ENCODE peak calls at places on chromosomes 13 and 19, in four cellular contexts. S is K562, X is A549, Y is HepG2. C is an unnamed sample.

GRCh38 chr13:76828316-76828741 is 57.9 kb downstream of the KCTD12 start:
- DNase-seq in S (no peak), X (no peak), Y (no peak), C (no peak)

GRCh38 chr13:80010286-80010831 is 330.6 kb downstream of the SPRY2 start:
- DNase-seq in S (no peak), X (no peak), Y (no peak), C (no peak)

GRCh38 chr19:3358392-3358918 is 7.9 kb upstream of the NFIC start:
- DNase-seq in S (peak), X (no peak), Y (no peak), C (no peak)

GRCh38 chr13:82438320-82438719 is 1444.0 kb downstream of the SLITRK1 start:
- DNase-seq in S (no peak), X (no peak), Y (no peak), C (no peak)

GRCh38 chr19:29259153-29259552 is 46.2 kb upstream of the UQCRFS1 start:
- DNase-seq in S (peak), X (no peak), Y (no peak), C (no peak)

GRCh38 chr19:29714371-29714952 is 599 bp downstream of the C19orf12 start:
- DNase-seq in S (peak), X (peak), Y (no peak), C (no peak)

GRCh38 chr19:51090471-51090870 is 7.8 kb upstream of the KLK14 start:
- DNase-seq in S (no peak), X (no peak), Y (no peak), C (no peak)

GRCh38 chr19:2315818-2316353 is 7.9 kb upstream of the LINGO3 start:
- DNase-seq in S (peak), X (no peak), Y (peak), C (peak)

GRCh38 chr19:5119297-5119998 is 150.5 kb downstream of the KDM4B start:
- DNase-seq in S (no peak), X (no peak), Y (no peak), C (no peak)

GRCh38 chr19:13151605-13152355 is 1.6 kb downstream of the IER2 start:
- DNase-seq in S (peak), X (peak), Y (peak), C (peak)

GRCh38 chr19:56167064-56167578 is 8.7 kb upstream of the GALP start:
- DNase-seq in S (peak), X (no peak), Y (no peak), C (no peak)

GRCh38 chr19:10189631-10190425 is 4.9 kb downstream of the DNMT1 start:
- DNase-seq in S (no peak), X (no peak), Y (no peak), C (no peak)

GRCh38 chr19:38090561-38090960 is 133.5 kb downstream of the DPF1 start:
- DNase-seq in S (no peak), X (no peak), Y (no peak), C (no peak)

GRCh38 chr13:21310220-21310619 is 133.8 kb downstream of the MRPL57 start:
- DNase-seq in S (no peak), X (no peak), Y (no peak), C (no peak)

GRCh38 chr13:46948338-46948737 is 51.5 kb upstream of the HTR2A start:
- DNase-seq in S (no peak), X (no peak), Y (no peak), C (no peak)

GRCh38 chr19:34475026-34475974 is 6.3 kb upstream of the WTIP start:
- DNase-seq in S (no peak), X (no peak), Y (no peak), C (no peak)

GRCh38 chr13:90447735-90448103 is 899.8 kb upstream of the MIR17HG start:
- DNase-seq in S (no peak), X (no peak), Y (no peak), C (no peak)

GRCh38 chr19:42207767-42208259 is 9.7 kb downstream of the DEDD2 start:
- DNase-seq in S (peak), X (peak), Y (no peak), C (no peak)

GRCh38 chr19:3879656-3880055 is 829 bp upstream of the ATCAY start:
- DNase-seq in S (no peak), X (no peak), Y (no peak), C (peak)

GRCh38 chr19:56507446-56508281 is at the start of gene ZNF471:
- DNase-seq in S (no peak), X (peak), Y (no peak), C (peak)

GRCh38 chr19:55667958-55668357 is 7.1 kb upstream of the EPN1 start:
- DNase-seq in S (no peak), X (no peak), Y (no peak), C (no peak)

GRCh38 chr13:32476892-32477291 is 49.0 kb upstream of the N4BP2L1 start:
- DNase-seq in S (no peak), X (no peak), Y (no peak), C (no peak)

GRCh38 chr19:51137812-51138425 is 4.2 kb upstream of the SIGLEC7 start:
- DNase-seq in S (no peak), X (no peak), Y (no peak), C (no peak)

GRCh38 chr19:52735734-52736133 is 890 bp upstream of the ZNF611 start:
- DNase-seq in S (no peak), X (no peak), Y (peak), C (peak)

GRCh38 chr19:13363954-13364353 is 142.3 kb downstream of the CACNA1A start:
- DNase-seq in S (no peak), X (no peak), Y (no peak), C (no peak)

GRCh38 chr13:87172166-87172825 is 498.9 kb upstream of the SLITRK5 start:
- DNase-seq in S (no peak), X (no peak), Y (no peak), C (no peak)

GRCh38 chr13:45207319-45207718 is 6.5 kb upstream of the KCTD4 start:
- DNase-seq in S (no peak), X (no peak), Y (no peak), C (no peak)

GRCh38 chr19:38559428-38560401 is 58.0 kb downstream of the MAP4K1 start:
- DNase-seq in S (no peak), X (no peak), Y (no peak), C (no peak)

GRCh38 chr19:35899547-35900214 is 659 bp downstream of the NFKBID start:
- DNase-seq in S (peak), X (peak), Y (peak), C (peak)

GRCh38 chr19:13441810-13442512 is 64.3 kb downstream of the CACNA1A start:
- DNase-seq in S (peak), X (no peak), Y (peak), C (peak)

GRCh38 chr13:109586509-109587346 is 199.7 kb downstream of the IRS2 start:
- DNase-seq in S (no peak), X (peak), Y (no peak), C (no peak)

DNA sequence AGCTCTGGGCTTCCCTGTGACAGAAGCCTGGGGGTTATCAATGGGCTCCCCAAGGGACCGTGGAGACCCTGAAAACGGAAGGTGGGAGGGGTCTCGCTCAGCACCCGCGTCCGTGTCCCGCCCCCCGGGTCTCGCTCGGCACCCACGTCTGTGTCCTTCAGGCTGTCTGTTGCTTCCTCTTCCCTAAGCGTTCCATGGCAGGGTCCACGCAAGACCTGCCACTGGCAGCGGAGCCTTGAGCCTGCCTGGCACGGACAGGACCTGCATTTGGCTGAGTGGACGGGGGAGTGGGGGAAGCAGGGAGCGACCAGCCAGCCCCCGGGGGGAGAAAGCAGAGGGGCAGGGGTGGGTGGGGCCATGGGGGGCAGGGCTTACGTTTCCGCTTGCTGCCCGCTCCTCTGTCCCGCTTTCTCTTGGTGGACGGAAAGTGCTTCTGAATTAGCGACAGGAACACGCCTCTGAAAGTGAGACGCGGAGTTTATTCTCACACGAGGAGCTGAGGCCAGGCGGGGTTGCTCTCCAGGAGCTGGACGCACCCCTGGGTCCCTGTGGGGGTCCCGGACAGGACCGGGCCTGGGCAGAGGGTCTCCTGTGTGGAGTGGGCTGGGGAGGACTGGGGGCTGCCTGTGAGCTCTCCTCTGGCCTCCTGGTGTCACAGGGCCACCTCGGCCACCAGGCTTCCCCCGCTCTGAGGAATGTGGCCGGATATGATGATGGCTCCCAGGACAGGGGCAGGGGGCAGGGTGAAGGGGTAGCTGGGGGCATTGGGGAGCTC is 12.0 kb downstream of the GPX4 start:
- DNase-seq in S (no peak), X (no peak), Y (no peak), C (no peak)
- TF ChIP-seq MAX in S (no peak), X (no peak), Y (no peak), C (no peak)

GRCh38 chr13:99347335-99347878 is 40.2 kb upstream of the GPR183 start:
- DNase-seq in S (no peak), X (no peak), Y (no peak), C (no peak)

GRCh38 chr13:99347911-99348451 is 40.8 kb upstream of the GPR183 start:
- DNase-seq in S (no peak), X (no peak), Y (no peak), C (no peak)

GRCh38 chr13:99345345-99345744 is 38.1 kb upstream of the GPR183 start:
- DNase-seq in S (no peak), X (no peak), Y (no peak), C (no peak)

GRCh38 chr13:99344610-99345208 is 37.5 kb upstream of the GPR183 start:
- DNase-seq in S (no peak), X (no peak), Y (no peak), C (no peak)

DNA sequence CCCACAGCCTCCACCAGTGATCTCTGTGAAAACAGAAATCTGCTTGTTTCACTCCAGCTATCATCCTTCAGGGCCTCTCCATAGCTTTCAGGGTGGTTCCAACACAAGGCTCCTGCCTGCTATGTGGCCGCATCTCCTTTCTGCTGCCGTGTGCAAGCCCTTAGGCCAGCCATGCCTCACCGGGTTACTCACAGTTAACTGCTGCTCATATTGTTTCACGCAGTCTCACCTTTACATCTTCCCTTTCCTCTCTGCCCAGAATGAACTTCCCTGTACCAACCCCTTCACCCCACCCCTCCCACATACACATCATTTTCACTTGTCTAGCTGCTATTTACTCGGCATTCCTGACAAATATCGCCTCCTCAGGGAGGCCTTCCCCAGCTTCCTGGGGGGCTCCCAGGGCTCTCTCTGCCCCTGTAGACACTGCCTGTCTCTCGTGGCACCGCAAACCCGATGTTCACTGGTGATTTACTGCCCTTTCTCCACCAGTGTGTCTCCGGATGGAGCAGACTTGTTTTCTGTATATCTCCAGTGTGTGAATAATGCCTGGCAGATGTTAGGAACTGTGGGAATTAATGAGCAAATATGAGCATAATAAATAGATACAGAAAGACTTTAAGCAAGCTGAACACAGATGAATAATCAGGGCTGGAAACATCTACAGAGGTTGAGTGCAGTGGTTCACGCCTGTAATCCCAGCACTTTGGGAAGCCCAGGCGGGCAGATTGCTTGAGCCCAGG is 39.3 kb upstream of the GPR183 start:
- DNase-seq in S (no peak), X (no peak), Y (no peak), C (no peak)
- TF ChIP-seq NR3C1 in S (no peak), X (no peak), Y (no peak), C (no peak)

DNA sequence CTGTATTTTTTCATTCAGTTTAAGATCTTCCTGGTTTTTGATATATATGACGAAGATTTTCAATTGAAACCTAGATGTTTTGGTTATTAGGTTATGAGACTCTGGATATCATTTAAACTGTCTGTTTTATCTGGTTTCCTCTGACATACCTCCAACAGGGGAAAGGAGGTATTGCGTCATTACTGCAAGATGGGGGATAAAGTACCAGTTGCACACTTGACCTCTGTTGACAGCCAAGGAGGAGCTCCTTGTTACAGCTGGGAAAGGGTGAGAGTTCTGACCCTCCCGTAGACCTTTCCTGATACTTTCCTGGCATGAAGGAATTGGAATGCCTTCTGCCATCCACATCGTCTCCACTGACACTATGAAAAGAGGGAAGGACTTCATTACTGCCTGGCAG is 82.0 kb upstream of the SHISA2 start:
- DNase-seq in S (no peak), X (no peak), Y (no peak), C (no peak)
- TF ChIP-seq MAX in S (no peak), X (no peak), Y (no peak), C (no peak)

GRCh38 chr13:30898721-30899188 is 7.3 kb upstream of the MEDAG start:
- DNase-seq in S (no peak), X (no peak), Y (peak), C (no peak)
- TF ChIP-seq NR3C1 in S (no peak), X (no peak), Y (no peak), C (no peak)

DNA sequence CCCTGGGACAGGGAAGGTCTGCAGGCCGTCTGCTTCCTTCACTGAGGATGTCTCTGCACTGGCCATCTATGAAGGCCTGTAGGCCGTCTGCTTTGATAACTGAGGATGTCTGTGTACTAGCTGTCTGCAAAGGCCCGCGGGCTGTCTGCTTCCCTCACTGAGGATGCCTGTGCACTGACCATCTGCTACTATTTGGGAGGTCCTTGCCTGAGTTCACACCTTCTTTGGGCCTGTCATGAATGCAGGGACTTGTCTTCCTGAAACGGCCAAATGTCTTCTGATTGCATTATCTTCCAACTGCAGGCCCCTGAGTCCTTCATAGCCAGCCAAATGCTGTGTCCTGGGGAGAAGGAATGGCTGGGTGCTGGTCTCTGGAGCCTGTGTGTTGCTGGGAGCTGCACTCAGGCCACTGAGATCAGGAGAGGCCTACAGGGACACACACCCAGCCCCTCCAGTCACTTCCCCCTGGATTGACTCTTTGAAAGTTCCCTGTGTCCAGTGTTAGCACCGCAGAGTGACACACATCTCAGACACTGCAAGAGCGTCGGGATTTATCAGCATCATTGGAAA is 72.9 kb downstream of the TEX29 start:
- DNase-seq in S (no peak), X (no peak), Y (no peak), C (no peak)
- TF ChIP-seq MAX in S (no peak), X (no peak), Y (no peak), C (no peak)

DNA sequence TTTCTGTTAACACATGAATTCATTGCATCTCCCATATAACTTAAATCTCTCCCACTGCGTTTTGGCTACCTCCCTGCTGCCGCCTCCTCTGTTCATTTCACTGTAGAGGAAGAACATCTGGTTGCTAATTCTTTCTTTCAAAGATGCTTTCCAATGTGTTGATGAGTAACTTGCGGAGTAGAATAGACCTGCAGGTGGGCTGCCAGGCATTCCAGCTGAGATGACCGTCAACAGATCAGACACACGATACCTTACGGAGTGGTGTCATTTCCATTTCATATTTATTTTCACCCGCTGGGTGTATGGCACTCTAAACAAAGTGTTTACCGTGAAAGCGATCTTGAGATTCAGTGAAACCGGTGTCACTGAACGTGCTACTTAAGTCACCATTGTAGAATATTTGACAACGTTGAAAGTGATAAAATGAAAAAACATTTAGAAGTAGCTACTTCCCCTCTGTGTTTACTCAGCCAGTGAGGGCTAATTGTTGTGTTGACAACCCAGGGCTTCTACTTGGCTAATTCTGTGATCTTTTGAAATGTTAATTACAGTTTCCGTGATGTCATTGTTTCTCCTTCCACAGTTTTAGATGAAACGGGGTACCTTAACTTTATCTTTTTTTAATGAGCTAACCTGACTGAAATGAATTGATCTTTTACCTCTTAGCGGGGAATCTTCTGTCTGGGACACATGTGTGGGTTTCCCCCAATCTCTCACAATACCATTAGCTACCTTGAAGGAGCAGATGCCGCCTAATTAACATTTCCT is 228.5 kb upstream of the ARGLU1 start:
- DNase-seq in S (no peak), X (no peak), Y (no peak), C (peak)
- TF ChIP-seq NR3C1 in S (no peak), X (no peak), Y (no peak), C (no peak)

GRCh38 chr19:49434907-49435577 is 6.3 kb downstream of the SLC17A7 start:
- DNase-seq in S (peak), X (peak), Y (no peak), C (no peak)
- TF ChIP-seq MAX in S (no peak), X (no peak), Y (no peak), C (no peak)

DNA sequence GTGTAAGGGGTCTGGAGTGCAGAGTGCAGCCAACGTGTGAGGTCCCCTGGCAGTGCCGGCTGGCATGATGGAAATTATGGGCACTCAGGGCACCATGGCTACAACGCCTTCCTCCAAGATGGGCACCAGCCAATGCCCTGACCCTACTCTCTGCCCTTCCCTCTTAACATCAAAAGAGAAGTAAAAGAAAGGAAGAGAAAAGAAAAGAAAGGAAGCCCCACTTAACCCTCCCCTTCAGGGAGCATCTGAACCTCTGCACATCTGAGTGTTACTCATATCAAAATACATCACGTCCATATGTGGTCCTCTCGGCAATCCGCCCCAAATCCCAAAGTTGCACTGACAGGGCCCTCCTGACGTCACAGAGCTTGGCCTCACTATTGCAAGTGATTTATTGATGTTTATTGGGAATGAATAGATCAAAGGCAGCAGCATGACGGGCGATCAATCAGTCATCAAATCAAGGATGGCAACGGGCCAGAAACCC is 1.4 kb downstream of the TSHZ3 start:
- DNase-seq in S (no peak), X (no peak), Y (no peak), C (no peak)
- TF ChIP-seq NR3C1 in S (no peak), X (no peak), Y (no peak), C (no peak)

GRCh38 chr13:78875792-78876580 is 217.0 kb upstream of the OBI1 start:
- DNase-seq in S (no peak), X (no peak), Y (no peak), C (peak)
- TF ChIP-seq MAX in S (no peak), X (no peak), Y (no peak), C (no peak)

C was measured in WTC11.